ENCODE peak calls at places on chromosome 10, in nine cellular contexts. E is stimulated activated CD8-positive, alpha-beta memory T cell treated with anti-CD3 and anti-CD28 coated beads, Interleukin-4, amount 100 ng/mL, for 48 hours; F is sciatic nerve; S is bronchial epithelial cell; Z is AG09319; M is GM12865; L is RCC 7860; Y is mesenchymal stem cell; W is PC-9. N is an unnamed sample.

GRCh38 chr10:49283491-49283890 is 15.5 kb upstream of the C10orf71 start:
- DNase-seq in Y (no peak), L (no peak), M (no peak), E (no peak), W (no peak), F (peak), S (no peak), Z (no peak), N (no peak)

GRCh38 chr10:34346516-34347150 is 468.5 kb downstream of the PARD3 start:
- DNase-seq in M (no peak), L (no peak), Z (no peak), E (no peak), W (no peak), Y (peak), S (peak), F (no peak), N (no peak)

GRCh38 chr10:42638821-42639270 is 476 bp upstream of the ZNF33B start:
- DNase-seq in M (no peak), S (no peak), W (no peak), Y (no peak), E (no peak), F (no peak), Z (no peak), L (no peak), N (no peak)

GRCh38 chr10:77974396-77975074 is 48.0 kb upstream of the DLG5 start:
- DNase-seq in Z (no peak), Y (peak), M (peak), F (no peak), W (peak), E (no peak), S (peak), L (no peak), N (no peak)

GRCh38 chr10:113552723-113553122 is at the start of gene HABP2:
- DNase-seq in S (no peak), L (peak), M (no peak), W (no peak), Z (no peak), E (no peak), Y (no peak), F (no peak), N (no peak)

GRCh38 chr10:97596101-97597055 is 6.9 kb downstream of the C10orf62 start:
- DNase-seq in M (no peak), L (peak), E (no peak), F (no peak), S (peak), Y (peak), Z (no peak), W (peak), N (peak)

GRCh38 chr10:34736976-34737771 is 77.9 kb downstream of the PARD3 start:
- DNase-seq in S (no peak), W (no peak), M (no peak), Z (no peak), F (no peak), L (no peak), Y (no peak), E (no peak), N (no peak)

GRCh38 chr10:85864866-85865526 is 501.6 kb downstream of the GRID1 start:
- DNase-seq in E (no peak), L (no peak), F (no peak), S (no peak), Y (peak), W (no peak), M (no peak), Z (no peak), N (no peak)

GRCh38 chr10:86079088-86079487 is 287.5 kb downstream of the GRID1 start:
- DNase-seq in S (no peak), M (no peak), Y (no peak), W (no peak), F (no peak), Z (no peak), L (peak), E (no peak), N (no peak)

GRCh38 chr10:125217986-125218675 is 57.8 kb upstream of the CTBP2 start:
- DNase-seq in S (peak), W (peak), E (no peak), Z (no peak), F (no peak), Y (no peak), L (no peak), M (no peak), N (no peak)

GRCh38 chr10:86863443-86863842 is 94.0 kb downstream of the MMRN2 start:
- DNase-seq in W (no peak), Z (no peak), M (no peak), S (no peak), Y (no peak), F (no peak), E (no peak), L (no peak), N (no peak)

GRCh38 chr10:59741048-59741447 is 12.2 kb downstream of the MRLN start:
- DNase-seq in W (no peak), E (no peak), S (peak), Z (no peak), Y (no peak), L (no peak), F (no peak), M (no peak), N (no peak)

GRCh38 chr10:47248436-47249090 is 51.4 kb upstream of the GDF10 start:
- DNase-seq in Y (no peak), W (no peak), M (no peak), E (no peak), F (no peak), L (no peak), S (no peak), Z (no peak), N (no peak)

GRCh38 chr10:83915801-83916200 is 223.5 kb upstream of the GHITM start:
- DNase-seq in F (no peak), Y (no peak), L (no peak), E (no peak), W (no peak), S (no peak), Z (no peak), M (no peak), N (no peak)

GRCh38 chr10:79304479-79305087 is 42.7 kb upstream of the PPIF start:
- DNase-seq in L (no peak), S (peak), M (no peak), E (no peak), W (peak), Y (no peak), Z (no peak), F (no peak), N (no peak)

GRCh38 chr10:122417667-122418066 is 36.8 kb upstream of the ARMS2 start:
- DNase-seq in L (no peak), F (no peak), M (no peak), E (no peak), Y (no peak), Z (no peak), S (peak), W (no peak), N (no peak)

GRCh38 chr10:1782841-1783240 is 45.5 kb upstream of the ADARB2 start:
- DNase-seq in Y (no peak), Z (no peak), M (no peak), L (no peak), F (no peak), S (no peak), W (no peak), E (no peak), N (no peak)

GRCh38 chr10:10533417-10533816 is 484.3 kb upstream of the CELF2 start:
- DNase-seq in L (no peak), Z (no peak), F (no peak), Y (peak), W (no peak), S (peak), E (no peak), M (no peak), N (peak)

GRCh38 chr10:76357726-76358125 is 926.3 kb downstream of the LRMDA start:
- DNase-seq in Y (no peak), Z (no peak), M (no peak), S (no peak), L (no peak), E (no peak), F (no peak), W (no peak), N (no peak)

GRCh38 chr10:68604441-68604840 is 44.3 kb downstream of the TET1 start:
- DNase-seq in S (no peak), F (no peak), Z (no peak), W (no peak), Y (no peak), E (no peak), M (no peak), L (no peak), N (no peak)

GRCh38 chr10:14889318-14889717 is 10.7 kb downstream of the SUV39H2 start:
- DNase-seq in W (no peak), Z (no peak), E (no peak), Y (peak), S (peak), L (no peak), F (no peak), M (peak), N (no peak)

GRCh38 chr10:35910234-35910633 is 268.1 kb upstream of the FZD8 start:
- DNase-seq in W (no peak), M (no peak), S (peak), L (peak), F (no peak), Z (peak), E (no peak), Y (peak), N (peak)

GRCh38 chr10:22086730-22087364 is 83.3 kb upstream of the DNAJC1 start:
- DNase-seq in Y (peak), Z (peak), M (no peak), W (peak), S (peak), E (no peak), L (no peak), F (peak), N (peak)

GRCh38 chr10:77186936-77187335 is 450.7 kb downstream of the KCNMA1 start:
- DNase-seq in F (no peak), E (no peak), Z (no peak), W (no peak), M (no peak), L (no peak), Y (peak), S (no peak), N (no peak)

GRCh38 chr10:46992794-46993552 is 81.7 kb downstream of the PTPN20 start:
- DNase-seq in S (peak), F (peak), Z (peak), L (peak), Y (peak), W (no peak), E (no peak), M (peak), N (peak)

GRCh38 chr10:74963549-74963948 is 137.1 kb downstream of the KAT6B start:
- DNase-seq in F (no peak), L (no peak), Z (no peak), Y (no peak), M (peak), E (no peak), W (no peak), S (no peak), N (no peak)

GRCh38 chr10:102776779-102777417 is 33.1 kb downstream of the WBP1L start:
- DNase-seq in M (no peak), F (peak), Z (peak), E (no peak), S (peak), W (peak), Y (peak), L (peak), N (peak)